ENCODE peak calls at places on chromosomes 5 and 9, in six cellular contexts. One of them, this sample, is unnamed.

GRCh38 chr5:6753851-6754250 is 40.6 kb downstream of the TENT4A start:
- DNase-seq in stimulated activated CD4-positive, alpha-beta T cell treated with anti-CD3 and anti-CD28 coated beads, Interleukin-1b, Interleukin-23, amount 100 ng/mL, for 24 hours: no peak
- DNase-seq in NCI-H748 treated with DMSO at 0.1 percent for 48 hours: no peak
- DNase-seq in uterus: no peak
- DNase-seq in NCI-H1105 treated with DMSO at 0.1 percent for 48 hours: no peak
- DNase-seq in GM04504: no peak
- DNase-seq in this sample: no peak

GRCh38 chr9:17436854-17437253 is 142.0 kb upstream of the SH3GL2 start:
- DNase-seq in stimulated activated CD4-positive, alpha-beta T cell treated with anti-CD3 and anti-CD28 coated beads, Interleukin-1b, Interleukin-23, amount 100 ng/mL, for 24 hours: no peak
- DNase-seq in NCI-H748 treated with DMSO at 0.1 percent for 48 hours: no peak
- DNase-seq in uterus: no peak
- DNase-seq in NCI-H1105 treated with DMSO at 0.1 percent for 48 hours: no peak
- DNase-seq in GM04504: no peak
- DNase-seq in this sample: no peak

GRCh38 chr5:146006470-146006869 is 70.1 kb downstream of the SH3RF2 start:
- DNase-seq in stimulated activated CD4-positive, alpha-beta T cell treated with anti-CD3 and anti-CD28 coated beads, Interleukin-1b, Interleukin-23, amount 100 ng/mL, for 24 hours: no peak
- DNase-seq in NCI-H748 treated with DMSO at 0.1 percent for 48 hours: no peak
- DNase-seq in uterus: no peak
- DNase-seq in NCI-H1105 treated with DMSO at 0.1 percent for 48 hours: no peak
- DNase-seq in GM04504: no peak
- DNase-seq in this sample: no peak

GRCh38 chr9:107933042-107933441 is 443.5 kb upstream of the KLF4 start:
- DNase-seq in stimulated activated CD4-positive, alpha-beta T cell treated with anti-CD3 and anti-CD28 coated beads, Interleukin-1b, Interleukin-23, amount 100 ng/mL, for 24 hours: no peak
- DNase-seq in NCI-H748 treated with DMSO at 0.1 percent for 48 hours: no peak
- DNase-seq in uterus: no peak
- DNase-seq in NCI-H1105 treated with DMSO at 0.1 percent for 48 hours: no peak
- DNase-seq in GM04504: no peak
- DNase-seq in this sample: no peak

GRCh38 chr5:21810737-21811316 is 1042.3 kb downstream of the CDH12 start:
- DNase-seq in stimulated activated CD4-positive, alpha-beta T cell treated with anti-CD3 and anti-CD28 coated beads, Interleukin-1b, Interleukin-23, amount 100 ng/mL, for 24 hours: no peak
- DNase-seq in NCI-H748 treated with DMSO at 0.1 percent for 48 hours: no peak
- DNase-seq in uterus: no peak
- DNase-seq in NCI-H1105 treated with DMSO at 0.1 percent for 48 hours: peak
- DNase-seq in GM04504: no peak
- DNase-seq in this sample: no peak

GRCh38 chr5:72818866-72819534 is 2.5 kb downstream of the TNPO1 start:
- DNase-seq in stimulated activated CD4-positive, alpha-beta T cell treated with anti-CD3 and anti-CD28 coated beads, Interleukin-1b, Interleukin-23, amount 100 ng/mL, for 24 hours: peak
- DNase-seq in NCI-H748 treated with DMSO at 0.1 percent for 48 hours: peak
- DNase-seq in uterus: peak
- DNase-seq in NCI-H1105 treated with DMSO at 0.1 percent for 48 hours: peak
- DNase-seq in GM04504: no peak
- DNase-seq in this sample: peak

GRCh38 chr5:39618391-39618790 is 193.6 kb upstream of the DAB2 start:
- DNase-seq in stimulated activated CD4-positive, alpha-beta T cell treated with anti-CD3 and anti-CD28 coated beads, Interleukin-1b, Interleukin-23, amount 100 ng/mL, for 24 hours: no peak
- DNase-seq in NCI-H748 treated with DMSO at 0.1 percent for 48 hours: no peak
- DNase-seq in uterus: no peak
- DNase-seq in NCI-H1105 treated with DMSO at 0.1 percent for 48 hours: no peak
- DNase-seq in GM04504: no peak
- DNase-seq in this sample: no peak

GRCh38 chr5:135214897-135215616 is 181.0 kb upstream of the PITX1 start:
- DNase-seq in stimulated activated CD4-positive, alpha-beta T cell treated with anti-CD3 and anti-CD28 coated beads, Interleukin-1b, Interleukin-23, amount 100 ng/mL, for 24 hours: no peak
- DNase-seq in NCI-H748 treated with DMSO at 0.1 percent for 48 hours: no peak
- DNase-seq in uterus: no peak
- DNase-seq in NCI-H1105 treated with DMSO at 0.1 percent for 48 hours: no peak
- DNase-seq in GM04504: no peak
- DNase-seq in this sample: peak

GRCh38 chr9:78745996-78746395 is 449.1 kb downstream of the PSAT1 start:
- DNase-seq in stimulated activated CD4-positive, alpha-beta T cell treated with anti-CD3 and anti-CD28 coated beads, Interleukin-1b, Interleukin-23, amount 100 ng/mL, for 24 hours: no peak
- DNase-seq in NCI-H748 treated with DMSO at 0.1 percent for 48 hours: peak
- DNase-seq in uterus: no peak
- DNase-seq in NCI-H1105 treated with DMSO at 0.1 percent for 48 hours: peak
- DNase-seq in GM04504: no peak
- DNase-seq in this sample: no peak

GRCh38 chr5:108212775-108213346 is 169.0 kb downstream of the FBXL17 start:
- DNase-seq in stimulated activated CD4-positive, alpha-beta T cell treated with anti-CD3 and anti-CD28 coated beads, Interleukin-1b, Interleukin-23, amount 100 ng/mL, for 24 hours: no peak
- DNase-seq in NCI-H748 treated with DMSO at 0.1 percent for 48 hours: no peak
- DNase-seq in uterus: no peak
- DNase-seq in NCI-H1105 treated with DMSO at 0.1 percent for 48 hours: no peak
- DNase-seq in GM04504: no peak
- DNase-seq in this sample: peak

GRCh38 chr5:37792976-37793328 is 46.9 kb downstream of the GDNF start:
- DNase-seq in stimulated activated CD4-positive, alpha-beta T cell treated with anti-CD3 and anti-CD28 coated beads, Interleukin-1b, Interleukin-23, amount 100 ng/mL, for 24 hours: no peak
- DNase-seq in NCI-H748 treated with DMSO at 0.1 percent for 48 hours: no peak
- DNase-seq in uterus: no peak
- DNase-seq in NCI-H1105 treated with DMSO at 0.1 percent for 48 hours: no peak
- DNase-seq in GM04504: peak
- DNase-seq in this sample: no peak

GRCh38 chr9:6090811-6091210 is 75.4 kb upstream of the RANBP6 start:
- DNase-seq in stimulated activated CD4-positive, alpha-beta T cell treated with anti-CD3 and anti-CD28 coated beads, Interleukin-1b, Interleukin-23, amount 100 ng/mL, for 24 hours: no peak
- DNase-seq in NCI-H748 treated with DMSO at 0.1 percent for 48 hours: no peak
- DNase-seq in uterus: no peak
- DNase-seq in NCI-H1105 treated with DMSO at 0.1 percent for 48 hours: no peak
- DNase-seq in GM04504: no peak
- DNase-seq in this sample: no peak

GRCh38 chr9:71716138-71716909 is 52.0 kb downstream of the CEMIP2 start:
- DNase-seq in stimulated activated CD4-positive, alpha-beta T cell treated with anti-CD3 and anti-CD28 coated beads, Interleukin-1b, Interleukin-23, amount 100 ng/mL, for 24 hours: no peak
- DNase-seq in NCI-H748 treated with DMSO at 0.1 percent for 48 hours: no peak
- DNase-seq in uterus: no peak
- DNase-seq in NCI-H1105 treated with DMSO at 0.1 percent for 48 hours: no peak
- DNase-seq in GM04504: no peak
- DNase-seq in this sample: no peak